ENCODE peak calls at places on chromosomes 1 and 21, in ten cellular contexts. One of them, this sample, is unnamed. For H3K4me1 and H3K9me3, the result is how much of the 10 kb centered on the place peaks cover.

GRCh38 chr1:65497276-65497830 is 76.9 kb downstream of the LEPR start:
- DNase-seq in Peyer's patch: no peak
- DNase-seq in pancreas: no peak
- DNase-seq in adrenal gland: no peak
- DNase-seq in MM.1S: no peak
- DNase-seq in cardiac muscle cell: no peak
- DNase-seq in heart right ventricle: no peak
- DNase-seq in IMR-90: peak
- DNase-seq in heart left ventricle: no peak
- DNase-seq in H9: no peak
- DNase-seq in this sample: no peak

GRCh38 chr1:98398092-98398491 is 263.4 kb upstream of the SNX7 start:
- DNase-seq in pancreas: no peak
- DNase-seq in MM.1S: no peak
- DNase-seq in heart right ventricle: no peak
- DNase-seq in cardiac muscle cell: no peak
- DNase-seq in IMR-90: no peak
- DNase-seq in Peyer's patch: no peak
- DNase-seq in heart left ventricle: no peak
- DNase-seq in adrenal gland: no peak
- DNase-seq in H9: no peak
- DNase-seq in this sample: no peak

GRCh38 chr1:209403921-209404320 is 179.6 kb upstream of the CAMK1G start:
- DNase-seq in heart left ventricle: no peak
- DNase-seq in heart right ventricle: no peak
- DNase-seq in H9: no peak
- DNase-seq in cardiac muscle cell: no peak
- DNase-seq in MM.1S: no peak
- DNase-seq in IMR-90: no peak
- DNase-seq in adrenal gland: no peak
- DNase-seq in Peyer's patch: no peak
- DNase-seq in pancreas: no peak
- DNase-seq in this sample: no peak

GRCh38 chr1:103123321-103123720 is 15.0 kb upstream of the COL11A1 start:
- DNase-seq in H9: no peak
- DNase-seq in cardiac muscle cell: no peak
- DNase-seq in adrenal gland: no peak
- DNase-seq in heart right ventricle: no peak
- DNase-seq in pancreas: no peak
- DNase-seq in MM.1S: no peak
- DNase-seq in Peyer's patch: no peak
- DNase-seq in heart left ventricle: no peak
- DNase-seq in IMR-90: no peak
- DNase-seq in this sample: no peak

GRCh38 chr1:159214149-159214760 is 9.6 kb downstream of the ACKR1 start:
- DNase-seq in heart left ventricle: no peak
- DNase-seq in Peyer's patch: no peak
- DNase-seq in heart right ventricle: peak
- DNase-seq in H9: peak
- DNase-seq in adrenal gland: peak
- DNase-seq in pancreas: no peak
- DNase-seq in MM.1S: peak
- DNase-seq in cardiac muscle cell: peak
- DNase-seq in IMR-90: peak
- DNase-seq in this sample: no peak

GRCh38 chr1:10996100-10996499 is 16.4 kb upstream of the TARDBP start:
- DNase-seq in cardiac muscle cell: no peak
- DNase-seq in H9: no peak
- DNase-seq in MM.1S: no peak
- DNase-seq in adrenal gland: no peak
- DNase-seq in Peyer's patch: no peak
- DNase-seq in pancreas: no peak
- DNase-seq in heart right ventricle: no peak
- DNase-seq in heart left ventricle: no peak
- DNase-seq in IMR-90: no peak
- DNase-seq in this sample: no peak

GRCh38 chr1:168627370-168627769 is 51.0 kb downstream of the XCL1 start:
- DNase-seq in Peyer's patch: no peak
- DNase-seq in adrenal gland: no peak
- DNase-seq in cardiac muscle cell: no peak
- DNase-seq in MM.1S: no peak
- DNase-seq in pancreas: no peak
- DNase-seq in IMR-90: no peak
- DNase-seq in heart left ventricle: no peak
- DNase-seq in heart right ventricle: no peak
- DNase-seq in H9: no peak
- DNase-seq in this sample: no peak

GRCh38 chr1:156704930-156705320 is 458 bp downstream of the CRABP2 start:
- DNase-seq in cardiac muscle cell: no peak
- DNase-seq in heart right ventricle: peak
- DNase-seq in H9: no peak
- DNase-seq in adrenal gland: peak
- DNase-seq in Peyer's patch: no peak
- DNase-seq in IMR-90: peak
- DNase-seq in pancreas: peak
- DNase-seq in heart left ventricle: peak
- DNase-seq in MM.1S: no peak
- DNase-seq in this sample: peak

GRCh38 chr1:25695066-25695990 is 78.7 kb downstream of the MAN1C1 start:
- DNase-seq in pancreas: no peak
- DNase-seq in IMR-90: peak
- DNase-seq in heart right ventricle: peak
- DNase-seq in H9: peak
- DNase-seq in Peyer's patch: peak
- DNase-seq in heart left ventricle: peak
- DNase-seq in cardiac muscle cell: peak
- DNase-seq in adrenal gland: peak
- DNase-seq in MM.1S: no peak
- DNase-seq in this sample: peak

GRCh38 chr1:53061123-53061858 is 722 bp upstream of the PODN start:
- DNase-seq in Peyer's patch: no peak
- DNase-seq in IMR-90: no peak
- DNase-seq in pancreas: peak
- DNase-seq in heart right ventricle: no peak
- DNase-seq in adrenal gland: no peak
- DNase-seq in cardiac muscle cell: no peak
- DNase-seq in H9: no peak
- DNase-seq in MM.1S: no peak
- DNase-seq in heart left ventricle: peak
- DNase-seq in this sample: peak

GRCh38 chr1:79899914-79900313 is 893.4 kb upstream of the ADGRL4 start:
- DNase-seq in H9: no peak
- DNase-seq in cardiac muscle cell: no peak
- DNase-seq in IMR-90: peak
- DNase-seq in Peyer's patch: no peak
- DNase-seq in MM.1S: no peak
- DNase-seq in adrenal gland: no peak
- DNase-seq in heart left ventricle: no peak
- DNase-seq in heart right ventricle: no peak
- DNase-seq in pancreas: no peak
- DNase-seq in this sample: no peak

GRCh38 chr21:39077816-39078215 is 105.4 kb downstream of the PSMG1 start:
- DNase-seq in heart right ventricle: no peak
- DNase-seq in pancreas: no peak
- DNase-seq in H9: no peak
- DNase-seq in adrenal gland: no peak
- DNase-seq in Peyer's patch: no peak
- DNase-seq in cardiac muscle cell: no peak
- DNase-seq in MM.1S: no peak
- DNase-seq in IMR-90: no peak
- DNase-seq in heart left ventricle: no peak
- DNase-seq in this sample: no peak

GRCh38 chr1:42198251-42198650 is 33.7 kb upstream of the GUCA2A start:
- DNase-seq in pancreas: no peak
- DNase-seq in heart left ventricle: no peak
- DNase-seq in cardiac muscle cell: no peak
- DNase-seq in MM.1S: no peak
- DNase-seq in heart right ventricle: no peak
- DNase-seq in H9: no peak
- DNase-seq in Peyer's patch: no peak
- DNase-seq in IMR-90: no peak
- DNase-seq in adrenal gland: no peak
- DNase-seq in this sample: no peak

GRCh38 chr1:27785763-27786162 is 12.7 kb downstream of the STX12 start:
- DNase-seq in adrenal gland: no peak
- DNase-seq in Peyer's patch: no peak
- DNase-seq in H9: no peak
- DNase-seq in heart left ventricle: no peak
- DNase-seq in IMR-90: peak
- DNase-seq in MM.1S: no peak
- DNase-seq in heart right ventricle: no peak
- DNase-seq in pancreas: no peak
- DNase-seq in cardiac muscle cell: no peak
- DNase-seq in this sample: no peak

DNA sequence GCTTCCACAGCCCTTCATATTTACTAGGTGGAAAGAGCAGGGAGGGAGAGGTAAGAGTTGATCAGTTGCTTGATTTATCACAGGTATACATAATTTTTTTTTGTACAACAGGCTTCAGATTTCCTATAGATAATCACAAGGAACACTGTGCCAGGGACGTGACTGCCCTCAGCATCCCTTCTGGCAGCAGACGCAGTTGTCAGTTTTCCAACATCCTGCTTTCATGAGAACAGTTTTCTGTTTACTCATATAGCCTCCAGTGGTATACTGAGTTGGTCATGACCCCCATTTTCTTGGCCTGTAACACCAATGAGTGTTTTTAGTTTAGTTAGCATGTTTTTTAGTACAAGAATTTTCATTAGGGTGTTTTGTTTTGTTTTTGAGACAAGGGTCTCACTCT is 37.9 kb upstream of the PTPRF start:
- DNase-seq in H9: no peak
- DNase-seq in Peyer's patch: no peak
- DNase-seq in heart left ventricle: no peak
- DNase-seq in pancreas: no peak
- DNase-seq in IMR-90: peak
- DNase-seq in heart right ventricle: no peak
- DNase-seq in cardiac muscle cell: no peak
- DNase-seq in MM.1S: no peak
- DNase-seq in adrenal gland: no peak
- DNase-seq in this sample: no peak
- H3K4me1 ChIP-seq in H9: under half
- H3K4me1 ChIP-seq in Peyer's patch: under half
- H3K4me1 ChIP-seq in heart left ventricle: under half
- H3K4me1 ChIP-seq in pancreas: under half
- H3K4me1 ChIP-seq in IMR-90: under half
- H3K4me1 ChIP-seq in heart right ventricle: under half
- H3K4me1 ChIP-seq in cardiac muscle cell: under half
- H3K4me1 ChIP-seq in MM.1S: under half
- H3K4me1 ChIP-seq in adrenal gland: under half
- H3K4me1 ChIP-seq in this sample: under half

GRCh38 chr1:230087722-230088115 is 20.7 kb downstream of the GALNT2 start:
- DNase-seq in Peyer's patch: no peak
- DNase-seq in adrenal gland: no peak
- DNase-seq in pancreas: no peak
- DNase-seq in heart right ventricle: no peak
- DNase-seq in heart left ventricle: no peak
- DNase-seq in cardiac muscle cell: no peak
- DNase-seq in MM.1S: no peak
- DNase-seq in IMR-90: no peak
- DNase-seq in H9: no peak
- DNase-seq in this sample: no peak

GRCh38 chr1:230084408-230085177 is 17.6 kb downstream of the GALNT2 start:
- DNase-seq in H9: no peak
- DNase-seq in heart left ventricle: peak
- DNase-seq in Peyer's patch: no peak
- DNase-seq in adrenal gland: peak
- DNase-seq in pancreas: no peak
- DNase-seq in IMR-90: peak
- DNase-seq in cardiac muscle cell: no peak
- DNase-seq in heart right ventricle: peak
- DNase-seq in MM.1S: peak
- DNase-seq in this sample: peak

GRCh38 chr1:230085178-230085515 is 18.1 kb downstream of the GALNT2 start:
- DNase-seq in pancreas: no peak
- DNase-seq in Peyer's patch: no peak
- DNase-seq in H9: no peak
- DNase-seq in heart left ventricle: no peak
- DNase-seq in cardiac muscle cell: no peak
- DNase-seq in heart right ventricle: no peak
- DNase-seq in adrenal gland: no peak
- DNase-seq in IMR-90: no peak
- DNase-seq in MM.1S: no peak
- DNase-seq in this sample: no peak

GRCh38 chr1:230087034-230087721 is 20.1 kb downstream of the GALNT2 start:
- DNase-seq in IMR-90: no peak
- DNase-seq in Peyer's patch: no peak
- DNase-seq in heart left ventricle: no peak
- DNase-seq in pancreas: no peak
- DNase-seq in MM.1S: no peak
- DNase-seq in heart right ventricle: no peak
- DNase-seq in adrenal gland: no peak
- DNase-seq in H9: peak
- DNase-seq in cardiac muscle cell: no peak
- DNase-seq in this sample: no peak

GRCh38 chr1:230086152-230086551 is 19.1 kb downstream of the GALNT2 start:
- DNase-seq in IMR-90: no peak
- DNase-seq in H9: peak
- DNase-seq in adrenal gland: no peak
- DNase-seq in Peyer's patch: no peak
- DNase-seq in pancreas: no peak
- DNase-seq in MM.1S: no peak
- DNase-seq in heart right ventricle: no peak
- DNase-seq in heart left ventricle: no peak
- DNase-seq in cardiac muscle cell: no peak
- DNase-seq in this sample: no peak
- H3K27ac ChIP-seq in IMR-90: peak
- H3K27ac ChIP-seq in H9: no peak
- H3K27ac ChIP-seq in adrenal gland: no peak
- H3K27ac ChIP-seq in Peyer's patch: no peak
- H3K27ac ChIP-seq in pancreas: peak
- H3K27ac ChIP-seq in MM.1S: no peak
- H3K27ac ChIP-seq in heart right ventricle: no peak
- H3K27ac ChIP-seq in heart left ventricle: no peak
- H3K27ac ChIP-seq in cardiac muscle cell: no peak
- H3K27ac ChIP-seq in this sample: no peak

DNA sequence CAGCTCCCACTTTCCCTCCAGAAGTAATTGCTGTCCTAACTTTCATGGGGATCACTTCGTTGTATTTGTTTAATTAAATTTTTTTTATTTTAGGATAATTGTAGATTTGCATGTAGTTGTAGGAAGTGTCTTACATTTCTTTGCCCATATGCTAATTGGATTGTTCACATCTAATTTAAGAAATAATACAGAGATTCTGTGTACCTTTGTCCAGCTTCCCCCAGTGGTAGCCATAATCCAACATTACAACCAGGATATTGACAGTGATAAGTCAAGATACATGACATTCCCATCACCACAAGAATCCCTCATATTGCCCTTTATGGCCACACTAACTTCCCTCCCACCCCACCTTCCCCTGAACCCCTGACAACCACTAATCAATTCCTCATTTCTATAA is 136.6 kb downstream of the PRDM2 start:
- DNase-seq in MM.1S: no peak
- DNase-seq in pancreas: no peak
- DNase-seq in cardiac muscle cell: no peak
- DNase-seq in heart left ventricle: no peak
- DNase-seq in Peyer's patch: no peak
- DNase-seq in adrenal gland: no peak
- DNase-seq in H9: no peak
- DNase-seq in heart right ventricle: no peak
- DNase-seq in IMR-90: no peak
- DNase-seq in this sample: no peak
- H3K9me3 ChIP-seq in MM.1S: under half
- H3K9me3 ChIP-seq in pancreas: under half
- H3K9me3 ChIP-seq in cardiac muscle cell: under half
- H3K9me3 ChIP-seq in heart left ventricle: under half
- H3K9me3 ChIP-seq in Peyer's patch: under half
- H3K9me3 ChIP-seq in adrenal gland: under half
- H3K9me3 ChIP-seq in H9: under half
- H3K9me3 ChIP-seq in heart right ventricle: under half
- H3K9me3 ChIP-seq in IMR-90: under half
- H3K9me3 ChIP-seq in this sample: under half

GRCh38 chr1:40787733-40788560 is 4.4 kb downstream of the KCNQ4 start:
- DNase-seq in heart right ventricle: no peak
- DNase-seq in cardiac muscle cell: no peak
- DNase-seq in Peyer's patch: no peak
- DNase-seq in heart left ventricle: no peak
- DNase-seq in adrenal gland: no peak
- DNase-seq in MM.1S: no peak
- DNase-seq in pancreas: peak
- DNase-seq in H9: no peak
- DNase-seq in IMR-90: no peak
- DNase-seq in this sample: no peak
- H3K4me1 ChIP-seq in heart right ventricle: under half
- H3K4me1 ChIP-seq in cardiac muscle cell: under half
- H3K4me1 ChIP-seq in Peyer's patch: under half
- H3K4me1 ChIP-seq in heart left ventricle: under half
- H3K4me1 ChIP-seq in adrenal gland: under half
- H3K4me1 ChIP-seq in MM.1S: under half
- H3K4me1 ChIP-seq in pancreas: under half
- H3K4me1 ChIP-seq in H9: under half
- H3K4me1 ChIP-seq in IMR-90: under half
- H3K4me1 ChIP-seq in this sample: under half

This sample was measured in right cardiac atrium.